ENCODE peak calls at places on chromosomes 16 and 17, in nine cellular contexts. One of them, this sample, is unnamed.

GRCh38 chr17:70588003-70588402 is 418.7 kb downstream of the KCNJ2 start:
- DNase-seq in left ventricle myocardium inferior: no peak
- DNase-seq in A549: no peak
- DNase-seq in fibroblast of pulmonary artery: no peak
- DNase-seq in OCI-LY7: no peak
- DNase-seq in heart left ventricle: no peak
- DNase-seq in mesothelial cell of epicardium: no peak
- DNase-seq in BE2C: no peak
- DNase-seq in pancreas: no peak
- DNase-seq in this sample: no peak

GRCh38 chr16:67158637-67159600 is 790 bp downstream of the TRADD start:
- DNase-seq in left ventricle myocardium inferior: peak
- DNase-seq in A549: peak
- DNase-seq in fibroblast of pulmonary artery: peak
- DNase-seq in OCI-LY7: peak
- DNase-seq in heart left ventricle: no peak
- DNase-seq in mesothelial cell of epicardium: no peak
- DNase-seq in BE2C: peak
- DNase-seq in pancreas: peak
- DNase-seq in this sample: peak

GRCh38 chr16:66020642-66021041 is 345.8 kb upstream of the CDH5 start:
- DNase-seq in left ventricle myocardium inferior: no peak
- DNase-seq in A549: peak
- DNase-seq in fibroblast of pulmonary artery: no peak
- DNase-seq in OCI-LY7: no peak
- DNase-seq in heart left ventricle: no peak
- DNase-seq in mesothelial cell of epicardium: no peak
- DNase-seq in BE2C: no peak
- DNase-seq in pancreas: no peak
- DNase-seq in this sample: peak

GRCh38 chr17:61812747-61813146 is 50.6 kb downstream of the BRIP1 start:
- DNase-seq in left ventricle myocardium inferior: no peak
- DNase-seq in A549: no peak
- DNase-seq in fibroblast of pulmonary artery: no peak
- DNase-seq in OCI-LY7: no peak
- DNase-seq in heart left ventricle: no peak
- DNase-seq in mesothelial cell of epicardium: no peak
- DNase-seq in BE2C: no peak
- DNase-seq in pancreas: no peak
- DNase-seq in this sample: no peak

GRCh38 chr16:67481561-67482259 is 753 bp upstream of the ATP6V0D1 start:
- DNase-seq in left ventricle myocardium inferior: peak
- DNase-seq in A549: no peak
- DNase-seq in fibroblast of pulmonary artery: peak
- DNase-seq in OCI-LY7: peak
- DNase-seq in heart left ventricle: peak
- DNase-seq in mesothelial cell of epicardium: no peak
- DNase-seq in BE2C: peak
- DNase-seq in pancreas: peak
- DNase-seq in this sample: peak

GRCh38 chr17:9050801-9051401 is 29.6 kb downstream of the NTN1 start:
- DNase-seq in left ventricle myocardium inferior: no peak
- DNase-seq in A549: peak
- DNase-seq in fibroblast of pulmonary artery: no peak
- DNase-seq in OCI-LY7: no peak
- DNase-seq in heart left ventricle: no peak
- DNase-seq in mesothelial cell of epicardium: no peak
- DNase-seq in BE2C: no peak
- DNase-seq in pancreas: no peak
- DNase-seq in this sample: no peak

GRCh38 chr17:1521067-1521466 is 4.7 kb upstream of the INPP5K start:
- DNase-seq in left ventricle myocardium inferior: no peak
- DNase-seq in A549: no peak
- DNase-seq in fibroblast of pulmonary artery: no peak
- DNase-seq in OCI-LY7: no peak
- DNase-seq in heart left ventricle: no peak
- DNase-seq in mesothelial cell of epicardium: no peak
- DNase-seq in BE2C: no peak
- DNase-seq in pancreas: no peak
- DNase-seq in this sample: no peak

GRCh38 chr16:66293207-66293735 is 73.2 kb upstream of the CDH5 start:
- DNase-seq in left ventricle myocardium inferior: no peak
- DNase-seq in A549: no peak
- DNase-seq in fibroblast of pulmonary artery: no peak
- DNase-seq in OCI-LY7: no peak
- DNase-seq in heart left ventricle: no peak
- DNase-seq in mesothelial cell of epicardium: no peak
- DNase-seq in BE2C: no peak
- DNase-seq in pancreas: peak
- DNase-seq in this sample: no peak

GRCh38 chr16:35564148-35564547 is 2104.7 kb downstream of the TP53TG3F start:
- DNase-seq in left ventricle myocardium inferior: no peak
- DNase-seq in A549: no peak
- DNase-seq in fibroblast of pulmonary artery: no peak
- DNase-seq in OCI-LY7: no peak
- DNase-seq in heart left ventricle: no peak
- DNase-seq in mesothelial cell of epicardium: no peak
- DNase-seq in BE2C: no peak
- DNase-seq in pancreas: no peak
- DNase-seq in this sample: no peak

GRCh38 chr17:49438885-49439284 is 24.2 kb upstream of the PHB1 start:
- DNase-seq in left ventricle myocardium inferior: no peak
- DNase-seq in A549: no peak
- DNase-seq in fibroblast of pulmonary artery: no peak
- DNase-seq in OCI-LY7: peak
- DNase-seq in heart left ventricle: no peak
- DNase-seq in mesothelial cell of epicardium: no peak
- DNase-seq in BE2C: no peak
- DNase-seq in pancreas: peak
- DNase-seq in this sample: no peak

GRCh38 chr17:1107777-1108559 is 71.8 kb downstream of the ABR start:
- DNase-seq in left ventricle myocardium inferior: no peak
- DNase-seq in A549: no peak
- DNase-seq in fibroblast of pulmonary artery: no peak
- DNase-seq in OCI-LY7: no peak
- DNase-seq in heart left ventricle: peak
- DNase-seq in mesothelial cell of epicardium: no peak
- DNase-seq in BE2C: no peak
- DNase-seq in pancreas: peak
- DNase-seq in this sample: no peak

GRCh38 chr17:81927145-81927652 is 336 bp downstream of the MAFG start:
- DNase-seq in left ventricle myocardium inferior: peak
- DNase-seq in A549: no peak
- DNase-seq in fibroblast of pulmonary artery: no peak
- DNase-seq in OCI-LY7: peak
- DNase-seq in heart left ventricle: no peak
- DNase-seq in mesothelial cell of epicardium: no peak
- DNase-seq in BE2C: no peak
- DNase-seq in pancreas: no peak
- DNase-seq in this sample: no peak

GRCh38 chr16:914453-914852 is 56.3 kb downstream of the LMF1 start:
- DNase-seq in left ventricle myocardium inferior: no peak
- DNase-seq in A549: no peak
- DNase-seq in fibroblast of pulmonary artery: peak
- DNase-seq in OCI-LY7: no peak
- DNase-seq in heart left ventricle: no peak
- DNase-seq in mesothelial cell of epicardium: no peak
- DNase-seq in BE2C: no peak
- DNase-seq in pancreas: no peak
- DNase-seq in this sample: peak

GRCh38 chr16:12896562-12896961 is 4.8 kb upstream of the SHISA9 start:
- DNase-seq in left ventricle myocardium inferior: no peak
- DNase-seq in A549: no peak
- DNase-seq in fibroblast of pulmonary artery: peak
- DNase-seq in OCI-LY7: peak
- DNase-seq in heart left ventricle: no peak
- DNase-seq in mesothelial cell of epicardium: no peak
- DNase-seq in BE2C: no peak
- DNase-seq in pancreas: no peak
- DNase-seq in this sample: no peak

GRCh38 chr16:53995378-53995777 is 291.2 kb downstream of the IRX3 start:
- DNase-seq in left ventricle myocardium inferior: peak
- DNase-seq in A549: no peak
- DNase-seq in fibroblast of pulmonary artery: no peak
- DNase-seq in OCI-LY7: no peak
- DNase-seq in heart left ventricle: no peak
- DNase-seq in mesothelial cell of epicardium: no peak
- DNase-seq in BE2C: no peak
- DNase-seq in pancreas: no peak
- DNase-seq in this sample: no peak

GRCh38 chr17:26775219-26775822 is 518.6 kb upstream of the WSB1 start:
- DNase-seq in left ventricle myocardium inferior: no peak
- DNase-seq in A549: no peak
- DNase-seq in fibroblast of pulmonary artery: no peak
- DNase-seq in OCI-LY7: no peak
- DNase-seq in heart left ventricle: no peak
- DNase-seq in mesothelial cell of epicardium: no peak
- DNase-seq in BE2C: no peak
- DNase-seq in pancreas: peak
- DNase-seq in this sample: no peak

GRCh38 chr16:86044241-86044671 is 145.3 kb downstream of the IRF8 start:
- DNase-seq in left ventricle myocardium inferior: no peak
- DNase-seq in A549: peak
- DNase-seq in fibroblast of pulmonary artery: peak
- DNase-seq in OCI-LY7: peak
- DNase-seq in heart left ventricle: no peak
- DNase-seq in mesothelial cell of epicardium: no peak
- DNase-seq in BE2C: peak
- DNase-seq in pancreas: no peak
- DNase-seq in this sample: peak

GRCh38 chr16:89922884-89923639 is at the start of gene TUBB3:
- DNase-seq in left ventricle myocardium inferior: peak
- DNase-seq in A549: peak
- DNase-seq in fibroblast of pulmonary artery: peak
- DNase-seq in OCI-LY7: peak
- DNase-seq in heart left ventricle: peak
- DNase-seq in mesothelial cell of epicardium: peak
- DNase-seq in BE2C: peak
- DNase-seq in pancreas: peak
- DNase-seq in this sample: peak

GRCh38 chr17:69810326-69811035 is 264.5 kb upstream of the KCNJ16 start:
- DNase-seq in left ventricle myocardium inferior: no peak
- DNase-seq in A549: no peak
- DNase-seq in fibroblast of pulmonary artery: no peak
- DNase-seq in OCI-LY7: no peak
- DNase-seq in heart left ventricle: no peak
- DNase-seq in mesothelial cell of epicardium: no peak
- DNase-seq in BE2C: no peak
- DNase-seq in pancreas: no peak
- DNase-seq in this sample: no peak

DNA sequence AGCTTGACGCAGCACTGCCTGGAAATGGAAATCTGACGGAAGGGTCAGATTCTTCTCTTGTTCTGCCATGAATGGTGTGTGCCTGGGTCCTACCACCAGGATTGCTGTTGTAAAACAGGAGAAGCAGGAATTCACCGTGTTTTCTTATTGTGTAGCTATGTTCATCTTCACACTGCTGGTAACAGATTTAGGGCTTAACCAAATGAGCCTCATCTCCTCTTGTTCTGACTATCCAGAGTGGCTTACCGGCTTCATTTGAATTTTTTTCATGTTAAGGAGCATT is 97.3 kb upstream of the CHMP6 start:
- DNase-seq in left ventricle myocardium inferior: no peak
- DNase-seq in A549: peak
- DNase-seq in fibroblast of pulmonary artery: no peak
- DNase-seq in OCI-LY7: no peak
- DNase-seq in heart left ventricle: no peak
- DNase-seq in mesothelial cell of epicardium: no peak
- DNase-seq in BE2C: no peak
- DNase-seq in pancreas: no peak
- DNase-seq in this sample: no peak
- TF ChIP-seq CTCF in left ventricle myocardium inferior: no peak
- TF ChIP-seq CTCF in A549: no peak
- TF ChIP-seq CTCF in fibroblast of pulmonary artery: peak
- TF ChIP-seq CTCF in OCI-LY7: no peak
- TF ChIP-seq CTCF in heart left ventricle: no peak
- TF ChIP-seq CTCF in mesothelial cell of epicardium: no peak
- TF ChIP-seq CTCF in BE2C: peak
- TF ChIP-seq CTCF in pancreas: no peak
- TF ChIP-seq CTCF in this sample: no peak

GRCh38 chr17:47725446-47726109 is 7.5 kb upstream of the TBX21 start:
- DNase-seq in left ventricle myocardium inferior: no peak
- DNase-seq in A549: no peak
- DNase-seq in fibroblast of pulmonary artery: no peak
- DNase-seq in OCI-LY7: no peak
- DNase-seq in heart left ventricle: no peak
- DNase-seq in mesothelial cell of epicardium: no peak
- DNase-seq in BE2C: no peak
- DNase-seq in pancreas: no peak
- DNase-seq in this sample: peak
- TF ChIP-seq CTCF in left ventricle myocardium inferior: no peak
- TF ChIP-seq CTCF in A549: no peak
- TF ChIP-seq CTCF in fibroblast of pulmonary artery: peak
- TF ChIP-seq CTCF in OCI-LY7: peak
- TF ChIP-seq CTCF in heart left ventricle: no peak
- TF ChIP-seq CTCF in mesothelial cell of epicardium: no peak
- TF ChIP-seq CTCF in BE2C: peak
- TF ChIP-seq CTCF in pancreas: no peak
- TF ChIP-seq CTCF in this sample: peak

GRCh38 chr16:72836985-72837384 is 210.9 kb downstream of the ZFHX3 start:
- DNase-seq in left ventricle myocardium inferior: no peak
- DNase-seq in A549: no peak
- DNase-seq in fibroblast of pulmonary artery: no peak
- DNase-seq in OCI-LY7: no peak
- DNase-seq in heart left ventricle: no peak
- DNase-seq in mesothelial cell of epicardium: no peak
- DNase-seq in BE2C: no peak
- DNase-seq in pancreas: no peak
- DNase-seq in this sample: no peak
- TF ChIP-seq CTCF in left ventricle myocardium inferior: no peak
- TF ChIP-seq CTCF in A549: no peak
- TF ChIP-seq CTCF in fibroblast of pulmonary artery: no peak
- TF ChIP-seq CTCF in OCI-LY7: peak
- TF ChIP-seq CTCF in heart left ventricle: no peak
- TF ChIP-seq CTCF in mesothelial cell of epicardium: no peak
- TF ChIP-seq CTCF in BE2C: peak
- TF ChIP-seq CTCF in pancreas: no peak
- TF ChIP-seq CTCF in this sample: no peak

DNA sequence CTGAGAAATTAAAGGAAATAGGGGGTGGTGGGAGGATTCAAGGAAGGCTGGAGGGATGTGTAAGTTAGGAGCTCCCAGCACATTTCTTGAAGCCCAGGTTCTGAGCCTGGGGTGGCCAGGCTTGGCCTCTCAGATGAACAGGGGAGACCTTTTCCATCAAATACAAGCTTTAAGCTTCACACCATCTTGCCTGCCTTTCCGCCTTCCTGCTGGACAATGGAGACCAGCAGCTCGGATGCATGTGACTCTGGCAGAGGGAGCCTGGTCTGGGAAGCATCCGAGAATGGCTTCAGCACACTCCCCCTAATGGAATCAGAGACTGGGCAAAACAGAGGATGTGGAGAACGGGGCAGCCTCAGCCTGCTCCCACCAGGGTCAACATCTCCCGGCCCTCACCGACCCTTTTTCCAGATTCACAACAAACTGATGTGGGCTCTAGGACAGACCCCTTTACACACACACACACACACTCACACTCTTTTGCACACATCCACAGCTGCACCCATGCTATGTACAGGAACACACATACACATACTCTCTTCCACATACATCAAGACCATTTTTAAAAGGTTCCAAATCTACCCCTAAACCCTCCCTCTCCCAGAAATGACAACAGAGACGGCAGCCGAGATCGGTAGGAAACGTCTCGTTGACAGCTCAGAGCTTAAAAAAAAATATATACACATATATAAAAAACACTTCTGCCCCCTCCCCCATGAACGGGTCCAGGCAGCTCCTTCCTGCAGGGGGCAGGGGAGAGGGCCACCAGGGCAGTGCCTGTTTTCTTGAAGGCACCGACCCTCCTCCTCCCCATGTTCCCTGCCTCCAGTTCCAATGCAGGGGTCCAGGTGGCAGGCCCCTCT is 6.5 kb upstream of the ATXN7L3 start:
- DNase-seq in left ventricle myocardium inferior: no peak
- DNase-seq in A549: no peak
- DNase-seq in fibroblast of pulmonary artery: no peak
- DNase-seq in OCI-LY7: no peak
- DNase-seq in heart left ventricle: no peak
- DNase-seq in mesothelial cell of epicardium: no peak
- DNase-seq in BE2C: no peak
- DNase-seq in pancreas: no peak
- DNase-seq in this sample: peak
- TF ChIP-seq CTCF in left ventricle myocardium inferior: no peak
- TF ChIP-seq CTCF in A549: no peak
- TF ChIP-seq CTCF in fibroblast of pulmonary artery: peak
- TF ChIP-seq CTCF in OCI-LY7: peak
- TF ChIP-seq CTCF in heart left ventricle: peak
- TF ChIP-seq CTCF in mesothelial cell of epicardium: no peak
- TF ChIP-seq CTCF in BE2C: peak
- TF ChIP-seq CTCF in pancreas: no peak
- TF ChIP-seq CTCF in this sample: peak

This sample was measured in activated CD8-positive, alpha-beta T cell treated with anti-CD3 and anti-CD28 coated beads for 36 hours.